ENCODE peak calls at places on chromosomes 12 and 14, in five cellular contexts. One of them, this sample, is unnamed. For H3K4me1, the result is how much of the 10 kb centered on the place peaks cover.

GRCh38 chr14:100323121-100323941 is at the start of gene SLC25A47:
- DNase-seq in astrocyte: no peak
- DNase-seq in neural progenitor cell: no peak
- DNase-seq in OCI-LY7: no peak
- DNase-seq in HCT116: no peak
- DNase-seq in this sample: no peak

GRCh38 chr12:52070243-52070925 is 606 bp downstream of the ATG101 start:
- DNase-seq in astrocyte: peak
- DNase-seq in HCT116: no peak
- DNase-seq in neural progenitor cell: no peak
- DNase-seq in OCI-LY7: no peak
- DNase-seq in this sample: peak

GRCh38 chr12:12612403-12612802 is 727 bp downstream of the CREBL2 start:
- DNase-seq in HCT116: no peak
- DNase-seq in OCI-LY7: peak
- DNase-seq in neural progenitor cell: peak
- DNase-seq in astrocyte: peak
- DNase-seq in this sample: peak

GRCh38 chr14:85248881-85249635 is 280.9 kb upstream of the FLRT2 start:
- DNase-seq in neural progenitor cell: no peak
- DNase-seq in OCI-LY7: no peak
- DNase-seq in astrocyte: no peak
- DNase-seq in HCT116: no peak
- DNase-seq in this sample: peak

GRCh38 chr12:41983896-41984295 is 160.8 kb downstream of the GXYLT1 start:
- DNase-seq in neural progenitor cell: no peak
- DNase-seq in OCI-LY7: no peak
- DNase-seq in astrocyte: no peak
- DNase-seq in HCT116: no peak
- DNase-seq in this sample: no peak

GRCh38 chr14:34678306-34678705 is 36.1 kb downstream of the CFL2 start:
- DNase-seq in HCT116: no peak
- DNase-seq in OCI-LY7: no peak
- DNase-seq in astrocyte: peak
- DNase-seq in neural progenitor cell: no peak
- DNase-seq in this sample: peak

GRCh38 chr12:2891240-2892053 is 756 bp downstream of the TULP3 start:
- DNase-seq in OCI-LY7: peak
- DNase-seq in neural progenitor cell: peak
- DNase-seq in astrocyte: peak
- DNase-seq in HCT116: no peak
- DNase-seq in this sample: peak

GRCh38 chr12:113267621-113268020 is 46.4 kb downstream of the TPCN1 start:
- DNase-seq in HCT116: no peak
- DNase-seq in neural progenitor cell: no peak
- DNase-seq in astrocyte: no peak
- DNase-seq in OCI-LY7: no peak
- DNase-seq in this sample: no peak

GRCh38 chr12:43292699-43293098 is 259.3 kb downstream of the ADAMTS20 start:
- DNase-seq in HCT116: no peak
- DNase-seq in neural progenitor cell: no peak
- DNase-seq in OCI-LY7: no peak
- DNase-seq in astrocyte: peak
- DNase-seq in this sample: peak

GRCh38 chr12:109768901-109769670 is 55.5 kb downstream of the FAM222A start:
- DNase-seq in astrocyte: no peak
- DNase-seq in neural progenitor cell: no peak
- DNase-seq in OCI-LY7: no peak
- DNase-seq in HCT116: no peak
- DNase-seq in this sample: no peak

GRCh38 chr14:104361101-104361591 is 218.4 kb upstream of the C14orf180 start:
- DNase-seq in neural progenitor cell: no peak
- DNase-seq in OCI-LY7: no peak
- DNase-seq in astrocyte: no peak
- DNase-seq in HCT116: no peak
- DNase-seq in this sample: no peak

GRCh38 chr14:102140027-102140749 is 491 bp downstream of the WDR20 start:
- DNase-seq in HCT116: no peak
- DNase-seq in OCI-LY7: peak
- DNase-seq in neural progenitor cell: peak
- DNase-seq in astrocyte: no peak
- DNase-seq in this sample: peak

GRCh38 chr12:45464699-45465098 is 248.8 kb downstream of the ANO6 start:
- DNase-seq in OCI-LY7: no peak
- DNase-seq in neural progenitor cell: peak
- DNase-seq in HCT116: peak
- DNase-seq in astrocyte: no peak
- DNase-seq in this sample: no peak

GRCh38 chr12:65192963-65193516 is 23.7 kb downstream of the LEMD3 start:
- DNase-seq in neural progenitor cell: no peak
- DNase-seq in astrocyte: peak
- DNase-seq in OCI-LY7: no peak
- DNase-seq in HCT116: no peak
- DNase-seq in this sample: no peak

GRCh38 chr12:127108360-127109215 is 1158.4 kb upstream of the TMEM132C start:
- DNase-seq in neural progenitor cell: peak
- DNase-seq in astrocyte: peak
- DNase-seq in HCT116: peak
- DNase-seq in OCI-LY7: peak
- DNase-seq in this sample: peak

GRCh38 chr12:68450947-68451260 is 118.7 kb upstream of the MDM1 start:
- DNase-seq in neural progenitor cell: no peak
- DNase-seq in astrocyte: no peak
- DNase-seq in HCT116: no peak
- DNase-seq in OCI-LY7: no peak
- DNase-seq in this sample: peak

GRCh38 chr12:7157391-7157790 is 27.2 kb downstream of the CLSTN3 start:
- DNase-seq in HCT116: no peak
- DNase-seq in neural progenitor cell: no peak
- DNase-seq in OCI-LY7: no peak
- DNase-seq in astrocyte: no peak
- DNase-seq in this sample: no peak

GRCh38 chr14:104797112-104798044 is 1.8 kb upstream of the AKT1 start:
- DNase-seq in astrocyte: no peak
- DNase-seq in neural progenitor cell: peak
- DNase-seq in OCI-LY7: no peak
- DNase-seq in HCT116: no peak
- DNase-seq in this sample: no peak

GRCh38 chr12:6551063-6551461 is 4.8 kb downstream of the IFFO1 start:
- DNase-seq in astrocyte: no peak
- DNase-seq in OCI-LY7: no peak
- DNase-seq in HCT116: no peak
- DNase-seq in neural progenitor cell: no peak
- DNase-seq in this sample: peak

GRCh38 chr14:90349729-90350128 is 18.0 kb upstream of the NRDE2 start:
- DNase-seq in OCI-LY7: no peak
- DNase-seq in neural progenitor cell: no peak
- DNase-seq in astrocyte: no peak
- DNase-seq in HCT116: no peak
- DNase-seq in this sample: no peak
- H2AFZ ChIP-seq in OCI-LY7: no peak
- H2AFZ ChIP-seq in neural progenitor cell: no peak
- H2AFZ ChIP-seq in astrocyte: no peak
- H2AFZ ChIP-seq in HCT116: no peak
- H2AFZ ChIP-seq in this sample: no peak

GRCh38 chr12:100632445-100632892 is 59.0 kb downstream of the GAS2L3 start:
- DNase-seq in neural progenitor cell: no peak
- DNase-seq in OCI-LY7: no peak
- DNase-seq in astrocyte: no peak
- DNase-seq in HCT116: no peak
- DNase-seq in this sample: no peak
- H3K4me3 ChIP-seq in neural progenitor cell: no peak
- H3K4me3 ChIP-seq in OCI-LY7: no peak
- H3K4me3 ChIP-seq in astrocyte: no peak
- H3K4me3 ChIP-seq in HCT116: no peak
- H3K4me3 ChIP-seq in this sample: no peak

GRCh38 chr14:94548131-94548998 is 12.9 kb upstream of the SERPINA4 start:
- DNase-seq in neural progenitor cell: no peak
- DNase-seq in OCI-LY7: no peak
- DNase-seq in astrocyte: no peak
- DNase-seq in HCT116: no peak
- DNase-seq in this sample: no peak

GRCh38 chr14:94547151-94547680 is 14.0 kb upstream of the SERPINA4 start:
- DNase-seq in OCI-LY7: no peak
- DNase-seq in astrocyte: no peak
- DNase-seq in neural progenitor cell: no peak
- DNase-seq in HCT116: no peak
- DNase-seq in this sample: no peak

GRCh38 chr14:94548999-94549985 is 11.9 kb upstream of the SERPINA4 start:
- DNase-seq in HCT116: peak
- DNase-seq in neural progenitor cell: peak
- DNase-seq in OCI-LY7: peak
- DNase-seq in astrocyte: peak
- DNase-seq in this sample: peak

GRCh38 chr14:94550041-94550440 is 11.2 kb upstream of the SERPINA4 start:
- DNase-seq in OCI-LY7: no peak
- DNase-seq in HCT116: no peak
- DNase-seq in astrocyte: no peak
- DNase-seq in neural progenitor cell: peak
- DNase-seq in this sample: no peak

DNA sequence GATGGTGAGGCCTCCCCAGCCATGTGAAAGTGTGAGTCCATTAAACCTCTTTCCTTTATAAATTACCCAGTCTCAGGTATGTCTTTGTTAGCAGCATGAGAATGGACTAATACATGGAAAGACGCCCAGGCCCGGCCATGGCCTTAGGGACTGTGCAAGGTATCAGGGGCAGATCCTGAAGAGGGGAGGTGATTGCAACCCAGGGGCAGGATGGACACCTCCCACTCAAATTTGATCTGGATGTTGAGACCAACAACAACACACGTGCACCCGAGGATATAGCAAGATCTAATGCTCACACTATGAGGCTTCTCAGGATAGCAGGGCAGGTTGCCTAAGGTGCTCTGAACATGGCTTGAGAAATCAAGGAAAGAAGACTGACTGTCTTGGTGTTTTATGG is 13.5 kb upstream of the SERPINA4 start:
- DNase-seq in HCT116: no peak
- DNase-seq in OCI-LY7: no peak
- DNase-seq in neural progenitor cell: no peak
- DNase-seq in astrocyte: no peak
- DNase-seq in this sample: no peak
- H3K4me1 ChIP-seq in HCT116: under half
- H3K4me1 ChIP-seq in OCI-LY7: under half
- H3K4me1 ChIP-seq in neural progenitor cell: under half
- H3K4me1 ChIP-seq in astrocyte: under half
- H3K4me1 ChIP-seq in this sample: under half

GRCh38 chr14:93269341-93270068 is 62.4 kb downstream of the UBR7 start:
- DNase-seq in OCI-LY7: no peak
- DNase-seq in neural progenitor cell: peak
- DNase-seq in HCT116: no peak
- DNase-seq in astrocyte: peak
- DNase-seq in this sample: peak
- H2AFZ ChIP-seq in OCI-LY7: no peak
- H2AFZ ChIP-seq in neural progenitor cell: no peak
- H2AFZ ChIP-seq in HCT116: no peak
- H2AFZ ChIP-seq in astrocyte: no peak
- H2AFZ ChIP-seq in this sample: peak

GRCh38 chr12:1474567-1475153 is 119.7 kb downstream of the FBXL14 start:
- DNase-seq in HCT116: peak
- DNase-seq in astrocyte: peak
- DNase-seq in neural progenitor cell: peak
- DNase-seq in OCI-LY7: no peak
- DNase-seq in this sample: peak
- H3K4me3 ChIP-seq in HCT116: peak
- H3K4me3 ChIP-seq in astrocyte: peak
- H3K4me3 ChIP-seq in neural progenitor cell: no peak
- H3K4me3 ChIP-seq in OCI-LY7: no peak
- H3K4me3 ChIP-seq in this sample: peak

DNA sequence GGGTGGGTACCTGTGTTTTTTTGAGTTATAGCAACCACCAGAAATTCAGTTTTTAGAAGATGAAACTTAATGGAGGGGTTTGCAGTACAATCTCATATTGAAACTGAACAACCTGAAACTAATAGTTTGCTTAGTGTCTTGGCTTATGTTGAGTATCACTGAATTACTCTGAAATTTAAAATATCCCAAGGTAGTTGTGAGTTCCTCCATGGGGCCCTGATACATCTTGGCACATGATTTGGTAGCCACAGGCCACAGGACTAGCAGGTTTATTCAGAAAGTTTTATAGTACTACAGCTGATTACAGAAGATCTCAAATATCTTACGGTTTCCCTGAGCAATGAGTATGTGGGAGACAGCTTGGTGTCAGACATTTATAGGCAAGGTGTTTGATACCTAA is 10.4 kb downstream of the PTGES3 start:
- DNase-seq in neural progenitor cell: no peak
- DNase-seq in astrocyte: no peak
- DNase-seq in OCI-LY7: no peak
- DNase-seq in HCT116: no peak
- DNase-seq in this sample: no peak
- H3K4me1 ChIP-seq in neural progenitor cell: under half
- H3K4me1 ChIP-seq in astrocyte: under half
- H3K4me1 ChIP-seq in OCI-LY7: under half
- H3K4me1 ChIP-seq in HCT116: under half
- H3K4me1 ChIP-seq in this sample: under half

This sample was measured in GM23248.